ENCODE peak calls at places on chromosomes 3 and 15, in five cellular contexts. G, R, H, O and V are unnamed samples.

GRCh38 chr15:92811514-92811913 is 88.6 kb upstream of the CHD2 start:
- DNase-seq in G (no peak), R (no peak), H (no peak), O (no peak), V (no peak)

GRCh38 chr3:173730391-173730790 is 332.8 kb downstream of the NLGN1 start:
- DNase-seq in G (no peak), R (no peak), H (no peak), O (no peak), V (no peak)

GRCh38 chr3:15361494-15362214 is 29.3 kb upstream of the SH3BP5 start:
- DNase-seq in G (no peak), R (no peak), H (no peak), O (no peak), V (peak)

GRCh38 chr15:43268111-43269105 is 1.7 kb upstream of the TGM5 start:
- DNase-seq in G (no peak), R (no peak), H (no peak), O (peak), V (no peak)

GRCh38 chr3:133457025-133457424 is 57.2 kb downstream of the BFSP2 start:
- DNase-seq in G (no peak), R (peak), H (no peak), O (no peak), V (no peak)

GRCh38 chr15:70833897-70834765 is 19.8 kb downstream of the LARP6 start:
- DNase-seq in G (no peak), R (no peak), H (no peak), O (peak), V (no peak)

GRCh38 chr15:71080705-71081104 is 34.6 kb upstream of the THSD4 start:
- DNase-seq in G (no peak), R (no peak), H (no peak), O (no peak), V (no peak)

GRCh38 chr3:176663819-176664218 is 533.5 kb downstream of the TBL1XR1 start:
- DNase-seq in G (no peak), R (peak), H (no peak), O (peak), V (no peak)

GRCh38 chr15:78679089-78679511 is 38.1 kb upstream of the CHRNB4 start:
- DNase-seq in G (no peak), R (no peak), H (no peak), O (no peak), V (no peak)

GRCh38 chr15:40421246-40422157 is 15.9 kb downstream of the IVD start:
- DNase-seq in G (peak), R (no peak), H (peak), O (no peak), V (peak)

GRCh38 chr3:54634122-54634469 is 293.8 kb downstream of the LRTM1 start:
- DNase-seq in G (no peak), R (no peak), H (no peak), O (no peak), V (no peak)

GRCh38 chr15:90364251-90364650 is 12.2 kb downstream of the ZNF774 start:
- DNase-seq in G (no peak), R (no peak), H (no peak), O (peak), V (no peak)

GRCh38 chr3:192816274-192816853 is 89.0 kb upstream of the FGF12 start:
- DNase-seq in G (no peak), R (peak), H (no peak), O (no peak), V (no peak)

GRCh38 chr15:34900748-34901147 is 68.8 kb downstream of the AQR start:
- DNase-seq in G (no peak), R (no peak), H (no peak), O (no peak), V (no peak)